ENCODE peak calls at places on chromosomes 1 and 21, in four cellular contexts. W, R, Q and E are unnamed samples.

GRCh38 chr1:51120629-51121028 is 18.6 kb downstream of the C1orf185 start:
- DNase-seq in W (no peak), R (no peak), Q (no peak), E (no peak)

GRCh38 chr1:32729254-32730046 is 26.9 kb upstream of the SYNC start:
- DNase-seq in W (peak), R (peak), Q (peak), E (no peak)

GRCh38 chr1:240193699-240194098 is 102.0 kb downstream of the FMN2 start:
- DNase-seq in W (no peak), R (no peak), Q (no peak), E (no peak)

GRCh38 chr1:119318466-119319309 is 49.9 kb upstream of the HAO2 start:
- DNase-seq in W (no peak), R (no peak), Q (no peak), E (peak)

GRCh38 chr1:12387641-12388040 is 157.8 kb downstream of the VPS13D start:
- DNase-seq in W (no peak), R (peak), Q (no peak), E (no peak)

GRCh38 chr1:17618558-17619247 is 79.2 kb downstream of the ARHGEF10L start:
- DNase-seq in W (no peak), R (no peak), Q (no peak), E (no peak)

GRCh38 chr1:93180723-93181613 is at the start of gene CCDC18:
- DNase-seq in W (peak), R (peak), Q (no peak), E (peak)

GRCh38 chr1:35030338-35031102 is 1.2 kb downstream of the ZMYM6 start:
- DNase-seq in W (no peak), R (no peak), Q (no peak), E (no peak)

GRCh38 chr21:16117851-16118592 is 388.2 kb downstream of the USP25 start:
- DNase-seq in W (no peak), R (peak), Q (no peak), E (no peak)

GRCh38 chr1:87250336-87250735 is 78.3 kb upstream of the LMO4 start:
- DNase-seq in W (no peak), R (no peak), Q (no peak), E (no peak)

GRCh38 chr1:84724128-84724860 is 34.0 kb upstream of the SSX2IP start:
- DNase-seq in W (peak), R (no peak), Q (peak), E (no peak)

GRCh38 chr21:38493549-38494253 is 4.6 kb downstream of the ERG start:
- DNase-seq in W (no peak), R (no peak), Q (no peak), E (no peak)

GRCh38 chr1:3352952-3353331 is 101.5 kb upstream of the ARHGEF16 start:
- DNase-seq in W (no peak), R (no peak), Q (no peak), E (no peak)

GRCh38 chr21:23936991-23937390 is 1670.3 kb downstream of the MRPL39 start:
- DNase-seq in W (no peak), R (no peak), Q (no peak), E (no peak)

GRCh38 chr1:54571803-54572202 is 23.8 kb downstream of the ACOT11 start:
- DNase-seq in W (no peak), R (no peak), Q (no peak), E (no peak)

GRCh38 chr21:36713746-36714145 is 14.8 kb downstream of the SIM2 start:
- DNase-seq in W (no peak), R (no peak), Q (no peak), E (no peak)

GRCh38 chr1:16075337-16076002 is 2.0 kb upstream of the FAM131C start:
- DNase-seq in W (no peak), R (peak), Q (no peak), E (no peak)

GRCh38 chr1:201665036-201665435 is 126.1 kb downstream of the NAV1 start:
- DNase-seq in W (no peak), R (no peak), Q (no peak), E (no peak)
- TF ChIP-seq ELK1 in W (no peak), R (no peak), Q (no peak), E (no peak)

DNA sequence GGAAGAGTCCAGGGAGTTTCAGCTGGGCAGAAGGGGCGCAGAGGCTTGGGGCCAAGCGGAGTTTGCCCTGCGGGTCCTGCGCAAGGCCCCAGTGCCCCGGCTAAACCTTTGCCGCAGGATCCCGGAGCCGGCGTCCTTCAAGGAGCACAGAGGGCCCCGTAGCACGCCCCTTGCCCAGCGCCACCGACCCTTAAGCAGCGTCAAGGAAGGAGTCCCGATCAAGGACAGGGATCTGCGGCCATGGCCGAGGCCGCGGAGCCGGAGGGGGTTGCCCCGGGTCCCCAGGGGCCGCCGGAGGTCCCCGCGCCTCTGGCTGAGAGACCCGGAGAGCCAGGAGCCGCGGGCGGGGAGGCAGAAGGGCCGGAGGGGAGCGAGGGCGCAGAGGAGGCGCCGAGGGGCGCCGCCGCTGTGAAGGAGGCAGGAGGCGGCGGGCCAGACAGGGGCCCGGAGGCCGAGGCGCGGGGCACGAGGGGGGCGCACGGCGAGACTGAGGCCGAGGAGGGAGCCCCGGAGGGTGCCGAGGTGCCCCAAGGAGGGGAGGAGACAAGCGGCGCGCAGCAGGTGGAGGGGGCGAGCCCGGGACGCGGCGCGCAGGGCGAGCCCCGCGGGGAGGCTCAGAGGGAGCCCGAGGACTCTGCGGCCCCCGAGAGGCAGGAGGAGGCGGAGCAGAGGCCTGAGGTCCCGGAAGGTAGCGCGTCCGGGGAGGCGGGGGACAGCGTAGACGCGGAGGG is 520 bp downstream of the CLIC6 start:
- DNase-seq in W (no peak), R (no peak), Q (no peak), E (no peak)
- TF ChIP-seq ELK1 in W (no peak), R (no peak), Q (no peak), E (no peak)

GRCh38 chr1:227776277-227776676 is 39.2 kb upstream of the PRSS38 start:
- DNase-seq in W (no peak), R (peak), Q (no peak), E (no peak)
- TF ChIP-seq ELK1 in W (no peak), R (no peak), Q (no peak), E (no peak)

GRCh38 chr21:30479259-30479658 is 908 bp downstream of the KRTAP19-1 start:
- DNase-seq in W (no peak), R (no peak), Q (no peak), E (no peak)
- TF ChIP-seq ELK1 in W (no peak), R (no peak), Q (no peak), E (no peak)

GRCh38 chr1:207156095-207156494 is 52.1 kb downstream of the C4BPA start:
- DNase-seq in W (no peak), R (no peak), Q (no peak), E (no peak)

GRCh38 chr1:207155018-207155417 is 51.0 kb downstream of the C4BPA start:
- DNase-seq in W (no peak), R (no peak), Q (no peak), E (no peak)

GRCh38 chr1:207151920-207152319 is 47.9 kb downstream of the C4BPA start:
- DNase-seq in W (no peak), R (no peak), Q (no peak), E (no peak)

GRCh38 chr1:207152792-207153434 is 48.9 kb downstream of the C4BPA start:
- DNase-seq in W (no peak), R (peak), Q (no peak), E (no peak)
- TF ChIP-seq ELK1 in W (no peak), R (no peak), Q (no peak), E (no peak)

GRCh38 chr1:235002706-235003300 is 125.8 kb downstream of the TOMM20 start:
- DNase-seq in W (no peak), R (no peak), Q (no peak), E (no peak)
- TF ChIP-seq ELK1 in W (no peak), R (no peak), Q (no peak), E (no peak)

DNA sequence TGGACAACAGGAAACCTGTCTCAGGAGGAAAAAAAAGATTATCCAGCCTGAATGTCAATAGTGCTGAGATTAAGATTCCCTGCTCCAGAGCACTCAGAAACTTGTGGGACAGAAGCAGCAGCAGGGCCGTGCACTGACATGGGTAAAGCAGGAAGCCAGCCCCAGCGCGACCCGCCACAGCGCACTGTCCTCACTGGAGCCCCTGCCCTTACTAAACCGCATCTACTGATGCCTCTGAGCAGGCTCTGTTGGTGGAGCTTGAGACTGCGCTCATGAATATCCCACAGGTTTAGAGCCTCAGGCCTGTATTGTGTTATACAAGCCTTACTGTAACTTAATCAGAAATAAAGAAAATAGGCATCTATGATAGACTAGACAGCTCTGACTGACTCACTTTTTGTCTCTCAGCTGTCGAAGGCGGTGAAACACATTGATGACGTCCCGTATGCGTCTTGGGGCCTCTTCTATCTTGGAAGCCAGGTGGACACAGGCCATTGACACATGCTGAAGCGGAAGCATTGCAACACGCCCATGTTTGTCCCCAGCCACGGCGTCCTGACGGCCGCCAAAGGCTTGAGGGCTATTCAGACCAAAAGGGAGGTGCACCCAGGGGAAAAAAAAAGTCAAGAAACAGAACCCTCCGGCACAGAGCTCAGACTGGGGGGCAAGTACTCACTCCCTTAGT is 1.2 kb downstream of the CCNL2 start:
- DNase-seq in W (peak), R (peak), Q (no peak), E (no peak)
- TF ChIP-seq ELK1 in W (no peak), R (no peak), Q (no peak), E (no peak)

DNA sequence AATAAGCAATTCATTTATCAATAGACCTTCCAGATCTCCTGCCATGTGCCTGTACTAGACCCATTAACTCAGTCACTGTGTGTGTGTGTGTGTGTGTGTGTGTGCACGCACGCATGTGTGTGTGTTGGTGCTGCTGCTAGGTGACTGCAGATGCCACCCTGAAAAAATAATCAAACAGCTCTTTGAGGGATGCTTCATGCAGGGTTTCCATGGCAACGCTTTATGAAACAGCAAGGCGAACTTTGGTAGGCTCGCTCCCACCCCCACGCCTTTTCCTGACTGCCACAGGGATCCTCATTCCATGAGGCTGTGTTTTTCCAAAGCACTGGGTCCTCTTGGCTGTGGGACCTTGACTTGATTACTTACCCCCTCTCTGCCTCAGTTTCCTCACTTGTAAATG is 94.0 kb downstream of the HMGB4 start:
- DNase-seq in W (no peak), R (no peak), Q (no peak), E (no peak)
- TF ChIP-seq ELK1 in W (no peak), R (no peak), Q (no peak), E (no peak)

DNA sequence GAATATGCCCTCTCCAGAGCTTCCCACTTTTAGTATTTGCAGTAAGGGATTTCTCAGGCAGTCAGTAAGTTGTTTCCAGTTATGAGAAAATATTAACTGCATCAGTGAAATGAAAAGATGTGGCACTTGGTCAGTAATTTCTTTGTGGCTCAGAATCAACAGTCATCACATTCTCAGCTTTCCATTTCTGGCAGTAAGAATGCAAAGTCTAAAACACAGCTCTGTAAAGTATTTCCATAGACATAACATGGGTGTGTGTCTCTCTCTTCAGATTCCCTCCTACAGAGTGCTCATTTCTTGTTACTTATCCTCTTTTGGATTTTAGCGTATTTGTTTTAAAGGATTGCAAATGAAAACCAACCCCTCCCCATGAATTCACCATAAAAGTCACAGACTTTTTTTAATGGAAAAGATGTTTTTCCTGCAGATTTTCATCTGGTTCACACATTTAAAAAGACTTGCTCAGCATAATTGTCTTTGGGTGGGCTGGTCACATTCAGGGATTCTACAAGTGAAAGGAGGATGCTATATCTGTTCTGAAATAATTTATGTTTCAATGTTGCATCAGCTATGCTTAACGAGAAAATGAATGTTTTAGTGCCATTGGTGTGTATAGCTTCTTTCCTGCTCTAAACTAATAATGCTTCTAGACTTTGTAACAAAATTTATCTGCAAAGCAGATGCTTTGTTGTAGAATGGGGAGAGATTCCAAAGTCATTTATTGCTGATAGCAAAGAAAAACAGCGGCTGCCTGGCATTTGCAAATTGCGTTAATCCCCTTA is 34.5 kb upstream of the CD55 start:
- DNase-seq in W (no peak), R (peak), Q (no peak), E (no peak)
- TF ChIP-seq ELK1 in W (no peak), R (no peak), Q (no peak), E (no peak)